ENCODE peak calls at places on chromosomes 3 and 15, in eight cellular contexts. U is nephron progenitor cell, E is omental fat pad, K is NCI-H510A, Z is sciatic nerve, J is neural crest cell, P is Caki2, T is neural progenitor cell. Y is an unnamed sample.

GRCh38 chr3:22734756-22735155 is 468.4 kb upstream of the UBE2E2 start:
- DNase-seq in J (no peak), U (no peak), E (no peak), P (no peak), T (no peak), K (no peak), Z (no peak), Y (no peak)

GRCh38 chr3:19293295-19293694 is 145.0 kb downstream of the KCNH8 start:
- DNase-seq in T (no peak), U (no peak), E (no peak), J (no peak), Z (no peak), P (no peak), K (no peak), Y (no peak)

GRCh38 chr3:122689587-122689986 is 8.9 kb downstream of the PARP14 start:
- DNase-seq in J (no peak), K (no peak), E (no peak), Z (no peak), U (no peak), T (no peak), P (peak; percentile 40), Y (peak; percentile 26)

GRCh38 chr3:105806361-105806760 is 62.5 kb downstream of the CBLB start:
- DNase-seq in P (no peak), T (no peak), K (no peak), J (no peak), E (no peak), Z (no peak), U (no peak), Y (no peak)

GRCh38 chr3:102144063-102144462 is 290.8 kb upstream of the ZPLD1 start:
- DNase-seq in T (no peak), K (no peak), Z (no peak), P (no peak), J (no peak), E (no peak), U (no peak), Y (no peak)

GRCh38 chr3:10771486-10772225 is 44.4 kb upstream of the SLC6A11 start:
- DNase-seq in Z (no peak), J (no peak), U (no peak), E (no peak), P (no peak), T (no peak), K (no peak), Y (no peak)

GRCh38 chr15:59976480-59976879 is 27.6 kb upstream of the FOXB1 start:
- DNase-seq in Z (no peak), T (no peak), K (no peak), U (no peak), J (no peak), E (no peak), P (no peak), Y (no peak)

GRCh38 chr3:190265795-190266194 is 56.5 kb downstream of the CLDN1 start:
- DNase-seq in T (no peak), U (no peak), Z (no peak), J (no peak), K (peak; percentile 13), E (no peak), P (no peak), Y (no peak)

GRCh38 chr3:97882975-97883598 is 61.3 kb downstream of the CRYBG3 start:
- DNase-seq in T (no peak), K (no peak), E (no peak), U (no peak), J (no peak), P (no peak), Z (no peak), Y (no peak)

Y was measured in SK-N-DZ.